ENCODE peak calls at places on chromosomes 7 and 10, in seven cellular contexts. One of them, this sample, is unnamed.

GRCh38 chr7:2224934-2225333 is 7.8 kb downstream of the MAD1L1 start:
- DNase-seq in neural progenitor cell: no peak
- DNase-seq in astrocyte of the spinal cord: no peak
- DNase-seq in hepatocyte: no peak
- DNase-seq in stomach: no peak
- DNase-seq in RWPE2: peak; percentile 56
- DNase-seq in pancreas: no peak
- DNase-seq in this sample: no peak

GRCh38 chr10:112528235-112528634 is 81.2 kb downstream of the VTI1A start:
- DNase-seq in stomach: no peak
- DNase-seq in pancreas: no peak
- DNase-seq in astrocyte of the spinal cord: no peak
- DNase-seq in hepatocyte: no peak
- DNase-seq in RWPE2: no peak
- DNase-seq in neural progenitor cell: no peak
- DNase-seq in this sample: no peak

GRCh38 chr7:132398253-132398913 is 177.9 kb downstream of the PLXNA4 start:
- DNase-seq in neural progenitor cell: no peak
- DNase-seq in hepatocyte: no peak
- DNase-seq in RWPE2: no peak
- DNase-seq in astrocyte of the spinal cord: no peak
- DNase-seq in pancreas: no peak
- DNase-seq in stomach: no peak
- DNase-seq in this sample: no peak

GRCh38 chr7:39339591-39339990 is 226.6 kb upstream of the YAE1 start:
- DNase-seq in RWPE2: no peak
- DNase-seq in pancreas: peak; percentile 54
- DNase-seq in hepatocyte: no peak
- DNase-seq in stomach: no peak
- DNase-seq in astrocyte of the spinal cord: no peak
- DNase-seq in neural progenitor cell: no peak
- DNase-seq in this sample: no peak

GRCh38 chr7:1810961-1811849 is 141.1 kb downstream of the ELFN1 start:
- DNase-seq in pancreas: no peak
- DNase-seq in hepatocyte: peak; percentile 59
- DNase-seq in RWPE2: no peak
- DNase-seq in neural progenitor cell: no peak
- DNase-seq in astrocyte of the spinal cord: no peak
- DNase-seq in stomach: no peak
- DNase-seq in this sample: peak; percentile 25

GRCh38 chr10:31064334-31064733 is 32.7 kb upstream of the ZNF438 start:
- DNase-seq in neural progenitor cell: no peak
- DNase-seq in pancreas: no peak
- DNase-seq in astrocyte of the spinal cord: peak; percentile 81
- DNase-seq in hepatocyte: peak; percentile 15
- DNase-seq in RWPE2: no peak
- DNase-seq in stomach: no peak
- DNase-seq in this sample: peak; percentile 85

GRCh38 chr7:86904949-86905834 is 154.3 kb downstream of the ELAPOR2 start:
- DNase-seq in RWPE2: no peak
- DNase-seq in astrocyte of the spinal cord: peak; percentile 24
- DNase-seq in pancreas: no peak
- DNase-seq in stomach: no peak
- DNase-seq in hepatocyte: peak; percentile 24
- DNase-seq in neural progenitor cell: peak; percentile 42
- DNase-seq in this sample: peak; percentile 37

GRCh38 chr10:97150616-97151015 is 35.1 kb downstream of the SLIT1 start:
- DNase-seq in RWPE2: no peak
- DNase-seq in neural progenitor cell: no peak
- DNase-seq in pancreas: no peak
- DNase-seq in astrocyte of the spinal cord: no peak
- DNase-seq in hepatocyte: no peak
- DNase-seq in stomach: no peak
- DNase-seq in this sample: no peak

GRCh38 chr10:102538811-102539210 is 35.0 kb downstream of the SUFU start:
- DNase-seq in RWPE2: no peak
- DNase-seq in hepatocyte: no peak
- DNase-seq in astrocyte of the spinal cord: no peak
- DNase-seq in stomach: no peak
- DNase-seq in neural progenitor cell: no peak
- DNase-seq in pancreas: no peak
- DNase-seq in this sample: no peak

GRCh38 chr10:101237080-101237817 is 8.0 kb upstream of the LBX1 start:
- DNase-seq in RWPE2: no peak
- DNase-seq in stomach: no peak
- DNase-seq in hepatocyte: no peak
- DNase-seq in pancreas: no peak
- DNase-seq in astrocyte of the spinal cord: peak; percentile 36
- DNase-seq in neural progenitor cell: peak; percentile 72
- DNase-seq in this sample: no peak

GRCh38 chr10:77575271-77576006 is 62.2 kb downstream of the KCNMA1 start:
- DNase-seq in hepatocyte: no peak
- DNase-seq in RWPE2: no peak
- DNase-seq in astrocyte of the spinal cord: no peak
- DNase-seq in pancreas: no peak
- DNase-seq in neural progenitor cell: no peak
- DNase-seq in stomach: no peak
- DNase-seq in this sample: no peak

GRCh38 chr10:56593120-56593519 is 232.1 kb upstream of the ZWINT start:
- DNase-seq in neural progenitor cell: no peak
- DNase-seq in RWPE2: no peak
- DNase-seq in pancreas: no peak
- DNase-seq in hepatocyte: no peak
- DNase-seq in astrocyte of the spinal cord: no peak
- DNase-seq in stomach: no peak
- DNase-seq in this sample: no peak

GRCh38 chr10:97096327-97097153 is 89.2 kb downstream of the SLIT1 start:
- DNase-seq in RWPE2: no peak
- DNase-seq in astrocyte of the spinal cord: no peak
- DNase-seq in hepatocyte: no peak
- DNase-seq in pancreas: no peak
- DNase-seq in stomach: no peak
- DNase-seq in neural progenitor cell: peak; percentile 58
- DNase-seq in this sample: no peak

GRCh38 chr10:89301721-89302445 is at the start of gene IFIT2:
- DNase-seq in RWPE2: no peak
- DNase-seq in stomach: peak; percentile 39
- DNase-seq in astrocyte of the spinal cord: peak; percentile 85
- DNase-seq in hepatocyte: peak; percentile 59
- DNase-seq in pancreas: no peak
- DNase-seq in neural progenitor cell: no peak
- DNase-seq in this sample: peak; percentile 79

GRCh38 chr10:119663866-119664698 is 12.9 kb downstream of the BAG3 start:
- DNase-seq in RWPE2: no peak
- DNase-seq in pancreas: no peak
- DNase-seq in hepatocyte: no peak
- DNase-seq in stomach: no peak
- DNase-seq in neural progenitor cell: no peak
- DNase-seq in astrocyte of the spinal cord: no peak
- DNase-seq in this sample: no peak

GRCh38 chr7:11313801-11314200 is 340.1 kb downstream of the PHF14 start:
- DNase-seq in neural progenitor cell: no peak
- DNase-seq in RWPE2: no peak
- DNase-seq in astrocyte of the spinal cord: no peak
- DNase-seq in pancreas: no peak
- DNase-seq in hepatocyte: no peak
- DNase-seq in stomach: no peak
- DNase-seq in this sample: no peak

GRCh38 chr7:8637322-8637721 is 203.9 kb downstream of the NXPH1 start:
- DNase-seq in stomach: no peak
- DNase-seq in neural progenitor cell: no peak
- DNase-seq in RWPE2: no peak
- DNase-seq in astrocyte of the spinal cord: no peak
- DNase-seq in pancreas: no peak
- DNase-seq in hepatocyte: no peak
- DNase-seq in this sample: no peak

GRCh38 chr7:26199301-26200112 is 1.0 kb downstream of the HNRNPA2B1 start:
- DNase-seq in astrocyte of the spinal cord: no peak
- DNase-seq in neural progenitor cell: peak; percentile 86
- DNase-seq in pancreas: peak; percentile 79
- DNase-seq in RWPE2: no peak
- DNase-seq in hepatocyte: peak; percentile 77
- DNase-seq in stomach: peak; percentile 70
- DNase-seq in this sample: peak; percentile 36

GRCh38 chr7:26198781-26199169 is 1.8 kb downstream of the HNRNPA2B1 start:
- DNase-seq in RWPE2: no peak
- DNase-seq in hepatocyte: no peak
- DNase-seq in pancreas: no peak
- DNase-seq in neural progenitor cell: no peak
- DNase-seq in stomach: no peak
- DNase-seq in astrocyte of the spinal cord: no peak
- DNase-seq in this sample: no peak

GRCh38 chr7:26197153-26198115 is 3.1 kb downstream of the HNRNPA2B1 start:
- DNase-seq in stomach: no peak
- DNase-seq in astrocyte of the spinal cord: no peak
- DNase-seq in hepatocyte: no peak
- DNase-seq in RWPE2: no peak
- DNase-seq in neural progenitor cell: no peak
- DNase-seq in pancreas: no peak
- DNase-seq in this sample: no peak

GRCh38 chr7:26200113-26200443 is 468 bp downstream of the HNRNPA2B1 start:
- DNase-seq in stomach: peak; percentile 71
- DNase-seq in neural progenitor cell: peak; percentile 81
- DNase-seq in RWPE2: peak; percentile 70
- DNase-seq in pancreas: peak; percentile 87
- DNase-seq in astrocyte of the spinal cord: peak; percentile 56
- DNase-seq in hepatocyte: peak; percentile 86
- DNase-seq in this sample: peak; percentile 27

DNA sequence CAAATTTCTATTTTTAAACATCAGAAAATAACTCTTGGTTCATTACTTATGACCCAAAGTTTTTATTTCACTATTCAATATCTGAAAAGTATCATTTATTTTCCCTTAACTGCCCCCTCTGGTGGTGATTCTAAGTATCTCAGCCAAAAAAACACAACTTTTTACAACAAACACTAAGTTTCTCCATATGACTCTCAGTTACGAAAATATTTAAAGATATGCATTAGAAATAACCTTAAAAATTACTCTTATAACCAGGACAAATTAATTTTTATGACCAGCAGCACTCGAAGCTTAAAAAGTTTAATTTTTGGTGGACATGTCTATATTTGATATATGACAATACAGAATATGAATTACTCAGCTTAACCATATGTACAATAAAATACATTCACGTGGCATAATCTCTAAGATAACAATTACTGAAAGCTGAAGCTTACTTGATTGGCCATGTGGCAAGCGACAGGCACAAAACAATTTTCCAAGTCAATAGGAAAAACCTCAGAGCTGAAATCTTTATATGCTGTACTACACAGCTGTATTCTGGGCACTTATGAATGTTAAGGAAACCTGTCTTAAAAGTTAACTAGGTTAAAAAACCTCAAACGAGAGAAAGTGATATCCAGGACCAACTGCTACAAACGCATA is 2.3 kb downstream of the HNRNPA2B1 start:
- DNase-seq in stomach: no peak
- DNase-seq in hepatocyte: peak; percentile 47
- DNase-seq in astrocyte of the spinal cord: peak; percentile 48
- DNase-seq in neural progenitor cell: peak; percentile 30
- DNase-seq in RWPE2: no peak
- DNase-seq in pancreas: no peak
- DNase-seq in this sample: peak; percentile 37
- TF ChIP-seq CTCF in stomach: peak; percentile 62
- TF ChIP-seq CTCF in hepatocyte: peak; percentile 70
- TF ChIP-seq CTCF in astrocyte of the spinal cord: peak; percentile 60
- TF ChIP-seq CTCF in neural progenitor cell: peak; percentile 91
- TF ChIP-seq CTCF in RWPE2: peak; percentile 86
- TF ChIP-seq CTCF in pancreas: peak; percentile 74
- TF ChIP-seq CTCF in this sample: peak; percentile 73

GRCh38 chr10:17453377-17454091 is 861 bp downstream of the ST8SIA6 start:
- DNase-seq in astrocyte of the spinal cord: peak; percentile 44
- DNase-seq in stomach: peak; percentile 41
- DNase-seq in neural progenitor cell: peak; percentile 86
- DNase-seq in pancreas: peak; percentile 83
- DNase-seq in RWPE2: peak; percentile 76
- DNase-seq in hepatocyte: peak; percentile 75
- DNase-seq in this sample: peak; percentile 11
- H3K4me3 ChIP-seq in astrocyte of the spinal cord: peak overlapping the region; percentile 58
- H3K4me3 ChIP-seq in stomach: peak overlapping the region; percentile 39
- H3K4me3 ChIP-seq in neural progenitor cell: peak overlapping the region; percentile 61
- H3K4me3 ChIP-seq in pancreas: peak overlapping the region; percentile 35
- H3K4me3 ChIP-seq in RWPE2: peak overlapping the region; percentile 91
- H3K4me3 ChIP-seq in hepatocyte: peak overlapping the region; percentile 30
- H3K4me3 ChIP-seq in this sample: peak overlapping the region; percentile 34

GRCh38 chr7:32937344-32938174 is 19.7 kb upstream of the FKBP9 start:
- DNase-seq in astrocyte of the spinal cord: peak; percentile 22
- DNase-seq in RWPE2: no peak
- DNase-seq in hepatocyte: peak; percentile 43
- DNase-seq in pancreas: no peak
- DNase-seq in stomach: peak; percentile 58
- DNase-seq in neural progenitor cell: no peak
- DNase-seq in this sample: peak; percentile 33

GRCh38 chr7:32941181-32941995 is 15.9 kb upstream of the FKBP9 start:
- DNase-seq in pancreas: no peak
- DNase-seq in hepatocyte: no peak
- DNase-seq in stomach: no peak
- DNase-seq in astrocyte of the spinal cord: peak; percentile 13
- DNase-seq in neural progenitor cell: peak; percentile 24
- DNase-seq in RWPE2: no peak
- DNase-seq in this sample: no peak

GRCh38 chr7:32935558-32935957 is 21.7 kb upstream of the FKBP9 start:
- DNase-seq in stomach: no peak
- DNase-seq in astrocyte of the spinal cord: no peak
- DNase-seq in pancreas: no peak
- DNase-seq in hepatocyte: no peak
- DNase-seq in neural progenitor cell: no peak
- DNase-seq in RWPE2: no peak
- DNase-seq in this sample: no peak

GRCh38 chr7:32941996-32942782 is 15.1 kb upstream of the FKBP9 start:
- DNase-seq in RWPE2: peak; percentile 70
- DNase-seq in hepatocyte: peak; percentile 68
- DNase-seq in pancreas: peak; percentile 85
- DNase-seq in neural progenitor cell: peak; percentile 58
- DNase-seq in stomach: peak; percentile 49
- DNase-seq in astrocyte of the spinal cord: peak; percentile 46
- DNase-seq in this sample: peak; percentile 70

DNA sequence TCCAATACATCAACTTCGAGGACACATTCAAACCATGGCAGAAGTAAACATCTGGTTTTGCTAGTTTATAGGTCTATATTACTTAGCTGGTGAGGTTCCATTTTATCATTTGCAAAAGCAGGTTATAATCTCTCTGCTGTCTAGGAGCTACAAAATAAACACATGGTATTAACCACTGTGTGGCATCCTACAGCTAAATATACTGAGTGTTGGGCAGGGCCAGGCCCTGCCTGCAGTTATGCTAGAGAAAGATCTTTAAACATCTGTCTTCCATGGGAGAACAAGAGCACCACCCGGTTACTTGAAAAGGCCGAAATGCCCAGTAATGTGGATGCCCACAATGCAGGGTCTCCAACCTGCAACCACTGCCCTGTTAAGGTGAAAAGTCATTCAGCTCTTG is 20.6 kb upstream of the FKBP9 start:
- DNase-seq in pancreas: no peak
- DNase-seq in astrocyte of the spinal cord: no peak
- DNase-seq in neural progenitor cell: no peak
- DNase-seq in hepatocyte: no peak
- DNase-seq in RWPE2: no peak
- DNase-seq in stomach: no peak
- DNase-seq in this sample: peak; percentile 17
- TF ChIP-seq CTCF in pancreas: no peak
- TF ChIP-seq CTCF in astrocyte of the spinal cord: no peak
- TF ChIP-seq CTCF in neural progenitor cell: no peak
- TF ChIP-seq CTCF in hepatocyte: no peak
- TF ChIP-seq CTCF in RWPE2: no peak
- TF ChIP-seq CTCF in stomach: no peak
- TF ChIP-seq CTCF in this sample: no peak

GRCh38 chr10:72002354-72003295 is 38.4 kb downstream of the CHST3 start:
- DNase-seq in astrocyte of the spinal cord: no peak
- DNase-seq in RWPE2: no peak
- DNase-seq in stomach: no peak
- DNase-seq in neural progenitor cell: no peak
- DNase-seq in pancreas: no peak
- DNase-seq in hepatocyte: no peak
- DNase-seq in this sample: no peak
- H3K4me3 ChIP-seq in astrocyte of the spinal cord: no peak overlapping the region
- H3K4me3 ChIP-seq in RWPE2: no peak overlapping the region
- H3K4me3 ChIP-seq in stomach: no peak overlapping the region
- H3K4me3 ChIP-seq in neural progenitor cell: no peak overlapping the region
- H3K4me3 ChIP-seq in pancreas: no peak overlapping the region
- H3K4me3 ChIP-seq in hepatocyte: no peak overlapping the region
- H3K4me3 ChIP-seq in this sample: no peak overlapping the region